ENCODE peak calls at places on chromosomes 6 and 20, in five cellular contexts. R is fibroblast of mammary gland, F is lung, S is spleen, M is prostate gland. L is an unnamed sample.

GRCh38 chr6:107305391-107305790 is 154.0 kb downstream of the PDSS2 start:
- DNase-seq in R (no peak), F (no peak), S (no peak), M (no peak), L (no peak)

GRCh38 chr6:167978607-167979006 is 18.9 kb upstream of the KIF25 start:
- DNase-seq in R (no peak), F (no peak), S (no peak), M (no peak), L (no peak)

GRCh38 chr6:170089937-170090335 is 200.9 kb downstream of the DLL1 start:
- DNase-seq in R (peak), F (no peak), S (peak), M (no peak), L (peak)

GRCh38 chr6:134077301-134077700 is 24.9 kb upstream of the SLC2A12 start:
- DNase-seq in R (no peak), F (no peak), S (no peak), M (no peak), L (no peak)

GRCh38 chr6:127207591-127208120 is 59.0 kb upstream of the RNF146 start:
- DNase-seq in R (peak), F (no peak), S (no peak), M (no peak), L (no peak)

GRCh38 chr6:43838276-43839036 is 68.4 kb downstream of the VEGFA start:
- DNase-seq in R (peak), F (peak), S (peak), M (no peak), L (peak)

GRCh38 chr20:53216856-53217576 is 244.9 kb downstream of the TSHZ2 start:
- DNase-seq in R (peak), F (peak), S (peak), M (peak), L (peak)

GRCh38 chr20:1341561-1342265 is 12.8 kb upstream of the SDCBP2 start:
- DNase-seq in R (peak), F (peak), S (peak), M (no peak), L (no peak)

GRCh38 chr20:32577023-32577422 is 8.1 kb downstream of the NOL4L start:
- DNase-seq in R (no peak), F (no peak), S (no peak), M (no peak), L (no peak)

GRCh38 chr6:38973178-38974057 is 75.2 kb upstream of the GLP1R start:
- DNase-seq in R (peak), F (no peak), S (no peak), M (peak), L (no peak)

GRCh38 chr6:108492131-108492766 is 68.5 kb upstream of the FOXO3 start:
- DNase-seq in R (peak), F (no peak), S (no peak), M (peak), L (no peak)

GRCh38 chr20:63091901-63092659 is 85.3 kb upstream of the BHLHE23 start:
- DNase-seq in R (no peak), F (no peak), S (peak), M (no peak), L (peak)

GRCh38 chr6:30804333-30804732 is 60.0 kb upstream of the IER3 start:
- DNase-seq in R (no peak), F (no peak), S (no peak), M (no peak), L (no peak)

GRCh38 chr20:56433880-56434255 is 21.8 kb downstream of the CASS4 start:
- DNase-seq in R (peak), F (no peak), S (no peak), M (no peak), L (no peak)

GRCh38 chr6:144415835-144416237 is 130.7 kb downstream of the UTRN start:
- DNase-seq in R (peak), F (no peak), S (no peak), M (no peak), L (no peak)

GRCh38 chr6:116872771-116873170 is 4.3 kb upstream of the RFX6 start:
- DNase-seq in R (no peak), F (no peak), S (no peak), M (no peak), L (no peak)

GRCh38 chr20:4563534-4563933 is 158.2 kb upstream of the PRND start:
- DNase-seq in R (peak), F (no peak), S (no peak), M (no peak), L (peak)

GRCh38 chr6:95967594-95967993 is 48.2 kb upstream of the FUT9 start:
- DNase-seq in R (no peak), F (no peak), S (no peak), M (no peak), L (no peak)

GRCh38 chr6:119526609-119527605 is 177.3 kb upstream of the MAN1A1 start:
- DNase-seq in R (peak), F (no peak), S (no peak), M (no peak), L (no peak)

GRCh38 chr6:14665827-14666724 is 548.5 kb downstream of the CD83 start:
- DNase-seq in R (peak), F (no peak), S (no peak), M (no peak), L (no peak)

GRCh38 chr6:55578537-55579363 is at the start of gene HMGCLL1:
- DNase-seq in R (no peak), F (peak), S (no peak), M (no peak), L (peak)

GRCh38 chr20:1368448-1369199 is 24.2 kb downstream of the FKBP1A start:
- DNase-seq in R (peak), F (no peak), S (no peak), M (no peak), L (no peak)

GRCh38 chr6:136564170-136564569 is 13.9 kb upstream of the MAP7 start:
- DNase-seq in R (no peak), F (no peak), S (no peak), M (no peak), L (no peak)

GRCh38 chr20:34798871-34799270 is 26.6 kb downstream of the NCOA6 start:
- DNase-seq in R (no peak), F (no peak), S (no peak), M (no peak), L (no peak)

GRCh38 chr6:39812853-39813533 is 20.8 kb downstream of the DAAM2 start:
- DNase-seq in R (peak), F (no peak), S (no peak), M (no peak), L (no peak)

GRCh38 chr20:49833483-49833882 is 20.9 kb downstream of the SLC9A8 start:
- DNase-seq in R (no peak), F (no peak), S (no peak), M (no peak), L (no peak)

GRCh38 chr6:89509719-89510339 is 76.9 kb downstream of the ANKRD6 start:
- DNase-seq in R (no peak), F (no peak), S (no peak), M (no peak), L (no peak)

GRCh38 chr20:21835042-21835441 is 129.6 kb downstream of the PAX1 start:
- DNase-seq in R (no peak), F (no peak), S (no peak), M (no peak), L (no peak)

GRCh38 chr6:5173862-5174643 is 86.7 kb downstream of the LYRM4 start:
- DNase-seq in R (no peak), F (no peak), S (no peak), M (no peak), L (no peak)
- H3K4me3 ChIP-seq in R (no peak), F (no peak), S (no peak), M (no peak), L (no peak)

GRCh38 chr6:3196770-3197169 is 30.7 kb downstream of the TUBB2B start:
- DNase-seq in R (no peak), F (no peak), S (no peak), M (no peak), L (no peak)

GRCh38 chr6:3195377-3195694 is 32.1 kb downstream of the TUBB2B start:
- DNase-seq in R (no peak), F (no peak), S (no peak), M (no peak), L (no peak)

GRCh38 chr6:3195695-3196497 is 31.6 kb downstream of the TUBB2B start:
- DNase-seq in R (peak), F (no peak), S (no peak), M (no peak), L (no peak)

GRCh38 chr6:3193102-3193837 is 34.2 kb downstream of the TUBB2B start:
- DNase-seq in R (no peak), F (no peak), S (no peak), M (no peak), L (no peak)

DNA sequence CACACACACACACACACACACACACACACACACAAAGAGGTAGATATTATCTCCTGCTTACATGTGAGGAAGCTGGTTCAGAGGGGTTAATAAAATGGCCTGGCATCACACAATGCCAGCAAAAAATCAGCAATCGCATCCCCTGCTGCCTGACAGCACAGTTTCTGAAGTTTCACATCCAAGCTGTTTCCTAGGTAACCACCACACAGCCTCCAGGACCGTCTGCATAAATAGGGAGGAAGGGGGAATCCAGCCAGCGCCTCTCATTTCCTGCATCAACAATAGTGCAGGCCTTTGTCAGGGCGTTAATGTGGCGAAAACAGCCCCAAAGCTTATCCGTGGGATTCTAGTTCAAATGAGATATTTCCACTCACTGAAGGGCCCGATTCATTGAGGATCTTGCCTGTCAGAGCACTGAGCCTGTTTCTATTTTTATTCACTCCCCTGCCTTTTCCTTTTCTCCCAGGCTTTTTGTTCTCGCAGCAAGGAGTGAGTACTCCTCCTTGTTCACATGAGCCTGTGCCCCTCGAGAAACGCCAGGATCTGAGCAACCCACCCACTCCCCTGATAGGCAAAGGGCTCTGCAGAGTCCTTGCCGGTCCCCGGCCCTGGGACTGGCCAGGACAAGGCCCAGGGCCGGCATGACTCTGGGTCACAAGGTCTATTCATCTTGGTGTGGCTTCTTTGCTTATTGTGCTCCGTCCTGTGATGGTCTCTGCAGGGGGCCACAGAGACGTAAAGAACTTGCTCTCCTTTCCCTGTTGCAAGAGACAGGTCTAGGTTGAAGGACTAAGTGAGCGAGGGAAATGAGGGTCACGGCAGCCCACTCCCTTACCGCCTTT is 32.7 kb downstream of the TUBB2B start:
- DNase-seq in R (peak), F (no peak), S (no peak), M (no peak), L (no peak)
- H3K4me3 ChIP-seq in R (no peak), F (no peak), S (no peak), M (no peak), L (no peak)

DNA sequence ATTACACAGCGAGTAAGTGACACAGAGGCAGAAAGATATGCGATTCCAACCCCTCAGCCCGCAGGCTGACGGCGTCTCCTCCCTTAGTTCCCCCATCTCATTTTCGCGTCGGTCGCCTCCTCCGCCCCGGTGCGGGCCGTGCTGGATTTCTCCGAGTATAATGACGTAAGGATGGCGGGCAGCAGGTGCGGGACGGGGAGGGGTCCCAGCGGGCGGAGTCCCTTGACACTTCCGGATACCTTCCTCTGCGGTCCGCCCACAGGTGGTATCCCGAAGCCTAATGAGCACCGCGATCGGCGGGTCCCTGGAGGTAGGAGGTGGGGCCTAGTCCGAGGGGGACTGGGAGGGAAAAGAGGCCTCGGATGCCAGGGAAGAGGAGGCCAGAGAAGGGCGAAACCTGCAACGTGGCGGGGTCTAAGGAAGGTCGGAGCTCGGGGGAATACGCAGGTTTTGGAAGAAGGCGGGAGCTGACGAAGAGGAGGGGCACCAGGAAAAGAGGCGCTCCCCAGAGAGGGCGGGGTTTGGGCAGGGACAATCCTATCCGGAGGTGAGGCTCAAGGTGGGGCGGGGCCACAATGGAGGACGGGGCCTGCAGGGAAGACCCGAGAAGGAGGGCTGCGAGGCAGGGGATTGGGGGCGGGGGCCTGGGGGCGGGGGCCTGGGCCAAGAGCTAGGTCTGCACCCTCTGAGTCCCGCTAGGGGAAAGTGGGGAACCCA is 3.6 kb downstream of the PRSS16 start:
- DNase-seq in R (no peak), F (peak), S (peak), M (peak), L (peak)
- H3K4me3 ChIP-seq in R (peak), F (peak), S (peak), M (peak), L (peak)

DNA sequence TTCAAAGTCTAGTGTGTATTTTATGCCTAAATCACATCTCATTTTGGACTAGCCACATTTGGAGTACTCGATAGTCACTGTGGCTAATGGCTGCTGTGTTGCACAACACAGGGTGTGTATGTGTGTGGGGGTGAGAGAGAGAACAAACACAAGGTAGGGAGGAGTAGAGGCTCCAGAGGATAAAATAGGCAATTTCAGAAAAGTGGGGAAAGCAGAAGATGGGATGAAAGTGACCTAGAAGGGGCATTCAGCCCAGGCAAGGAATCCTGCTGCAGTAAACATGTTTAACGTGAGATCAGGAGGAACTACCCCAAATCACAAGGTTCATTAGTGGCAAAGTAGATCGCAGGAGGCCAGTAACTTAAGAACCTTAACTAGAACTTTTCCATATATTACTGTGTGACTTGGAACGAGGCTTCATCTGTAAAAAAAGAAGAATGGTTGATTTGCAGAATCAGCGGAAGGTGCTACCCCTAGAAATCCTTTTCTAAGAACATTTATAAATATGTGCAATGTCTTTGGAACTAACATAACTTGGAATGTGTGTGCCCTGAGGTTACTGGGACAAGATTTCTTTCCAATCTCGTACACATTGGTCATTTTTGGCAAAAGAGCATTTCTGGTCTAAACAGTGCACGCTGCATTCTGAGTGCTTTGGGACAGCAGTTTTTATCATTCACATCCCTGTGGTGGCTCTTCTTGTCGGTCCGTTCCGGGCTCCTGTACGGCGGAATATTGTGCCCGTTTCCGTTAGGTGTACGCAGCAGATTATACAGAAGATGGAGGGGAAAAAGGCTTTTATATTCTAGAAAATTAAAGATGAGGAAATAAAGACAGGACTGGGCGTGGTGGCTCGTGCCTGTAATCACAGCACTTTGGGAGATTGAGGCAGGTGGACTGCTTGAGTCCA is 2.6 kb downstream of the DUSP22 start:
- DNase-seq in R (no peak), F (no peak), S (no peak), M (no peak), L (no peak)
- H3K4me3 ChIP-seq in R (no peak), F (no peak), S (no peak), M (no peak), L (no peak)

DNA sequence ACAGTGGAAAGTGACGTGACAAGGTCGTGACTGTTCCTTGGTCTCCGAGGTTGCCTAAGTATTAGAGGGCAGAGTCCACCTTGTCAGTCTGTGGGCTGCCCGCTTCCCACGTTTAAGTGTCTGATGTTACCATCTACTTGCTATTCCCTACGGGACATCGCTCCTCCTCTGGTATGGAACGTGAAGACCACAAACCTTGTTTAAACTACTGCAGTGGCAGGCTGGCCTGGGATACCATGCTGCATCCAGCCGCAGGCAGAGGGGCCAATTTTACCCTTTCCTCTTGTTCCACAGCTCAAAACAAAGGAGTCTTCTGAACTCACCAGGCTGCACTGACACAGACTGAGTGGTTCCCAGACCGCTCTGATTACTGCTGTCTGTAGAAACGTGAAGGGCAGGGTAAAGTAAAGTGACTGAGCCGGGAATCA is 275.9 kb downstream of the FOXC1 start:
- DNase-seq in R (no peak), F (no peak), S (no peak), M (no peak), L (no peak)
- H3K4me3 ChIP-seq in R (no peak), F (no peak), S (no peak), M (no peak), L (no peak)

GRCh38 chr20:51560550-51561307 is 18.2 kb upstream of the NFATC2 start:
- DNase-seq in R (no peak), F (no peak), S (no peak), M (no peak), L (no peak)
- H3K4me3 ChIP-seq in R (no peak), F (no peak), S (no peak), M (no peak), L (no peak)

DNA sequence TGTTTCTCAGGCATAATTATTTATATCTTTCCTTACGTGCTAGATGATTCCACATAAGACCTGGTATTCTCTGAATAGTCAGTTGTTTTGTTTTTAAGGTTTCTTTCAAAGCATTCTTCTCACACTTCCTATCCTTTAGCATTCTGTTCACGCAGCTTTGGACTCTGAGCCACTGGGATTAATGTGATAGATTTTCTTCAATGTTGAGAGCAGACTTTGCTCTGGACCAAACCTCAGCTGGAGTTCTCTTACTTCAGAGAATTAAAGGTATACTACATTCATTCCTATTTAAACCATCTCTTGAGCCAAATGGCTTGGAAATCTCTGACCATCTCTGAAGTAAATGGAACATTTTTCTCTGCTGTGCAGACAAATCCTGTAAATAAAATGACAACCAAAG is 70.7 kb upstream of the TRAF3IP2 start:
- DNase-seq in R (no peak), F (no peak), S (no peak), M (no peak), L (no peak)
- H3K4me3 ChIP-seq in R (no peak), F (no peak), S (no peak), M (no peak), L (no peak)